ENCODE peak calls at places on chromosomes 13 and 19, in seven cellular contexts. U is stromal cell of bone marrow; I is central memory CD4-positive, alpha-beta T cell; F is neuronal stem cell; P is lung microvascular endothelial cell; D is psoas muscle; T is C1 segment of cervical spinal cord. J is an unnamed sample.

GRCh38 chr13:33251131-33251629 is 34.4 kb downstream of the STARD13 start:
- DNase-seq in U (peak; percentile 60), I (no peak), F (no peak), P (peak; percentile 95), D (peak; percentile 34), T (no peak), J (peak; percentile 86)

GRCh38 chr13:50244913-50245574 is 229.8 kb downstream of the KCNRG start:
- DNase-seq in U (peak; percentile 95), I (no peak), F (no peak), P (peak; percentile 91), D (no peak), T (no peak), J (peak; percentile 59)

GRCh38 chr13:57582032-57582431 is 49.5 kb upstream of the PCDH17 start:
- DNase-seq in U (no peak), I (no peak), F (no peak), P (no peak), D (no peak), T (no peak), J (no peak)

GRCh38 chr19:55131421-55131820 is 14.0 kb upstream of the PPP1R12C start:
- DNase-seq in U (no peak), I (no peak), F (no peak), P (no peak), D (no peak), T (no peak), J (no peak)

GRCh38 chr13:45143346-45143751 is 23.0 kb downstream of the GTF2F2 start:
- DNase-seq in U (no peak), I (no peak), F (no peak), P (no peak), D (no peak), T (no peak), J (no peak)

GRCh38 chr13:37636701-37637100 is 38.1 kb upstream of the POSTN start:
- DNase-seq in U (no peak), I (no peak), F (no peak), P (no peak), D (no peak), T (no peak), J (no peak)

GRCh38 chr13:72390909-72391308 is 336.5 kb downstream of the MZT1 start:
- DNase-seq in U (no peak), I (no peak), F (no peak), P (no peak), D (no peak), T (no peak), J (no peak)

GRCh38 chr13:40539954-40540706 is 126.3 kb downstream of the FOXO1 start:
- DNase-seq in U (peak; percentile 31), I (no peak), F (peak; percentile 29), P (peak; percentile 94), D (no peak), T (no peak), J (no peak)

GRCh38 chr19:48835734-48836088 is 580 bp downstream of the HSD17B14 start:
- DNase-seq in U (peak; percentile 63), I (peak; percentile 87), F (peak; percentile 90), P (peak; percentile 83), D (peak; percentile 95), T (peak; percentile 87), J (peak; percentile 88)

GRCh38 chr13:44934724-44935123 is 54.5 kb downstream of the NUFIP1 start:
- DNase-seq in U (peak; percentile 36), I (no peak), F (no peak), P (peak; percentile 74), D (no peak), T (no peak), J (no peak)

GRCh38 chr13:52029569-52029968 is 5.1 kb downstream of the UTP14C start:
- DNase-seq in U (no peak), I (no peak), F (no peak), P (no peak), D (no peak), T (no peak), J (no peak)

GRCh38 chr19:1279782-1280341 is 4.5 kb downstream of the FAM174C start:
- DNase-seq in U (peak; percentile 54), I (peak; percentile 68), F (peak; percentile 84), P (peak; percentile 84), D (peak; percentile 82), T (peak; percentile 81), J (peak; percentile 87)

GRCh38 chr13:108917581-108917980 is 288.2 kb downstream of the MYO16 start:
- DNase-seq in U (peak; percentile 36), I (no peak), F (no peak), P (no peak), D (no peak), T (no peak), J (no peak)

GRCh38 chr13:37540228-37540627 is 58.3 kb downstream of the POSTN start:
- DNase-seq in U (peak; percentile 47), I (no peak), F (no peak), P (no peak), D (no peak), T (no peak), J (no peak)

GRCh38 chr19:15841875-15842569 is 26.6 kb upstream of the OR10H1 start:
- DNase-seq in U (no peak), I (no peak), F (no peak), P (no peak), D (no peak), T (no peak), J (no peak)